ENCODE peak calls at places on chromosome 3, in eight cellular contexts. T, Y, W, A, E, D, Q and V are unnamed samples.

GRCh38 chr3:124034016-124034808 is 42.3 kb upstream of the ROPN1 start:
- DNase-seq in E (no peak), Q (peak; percentile 47), A (peak; percentile 41), T (peak; percentile 6), D (peak; percentile 44), W (no peak), Y (peak; percentile 27), V (peak; percentile 3)

GRCh38 chr3:59469948-59470723 is 420.3 kb upstream of the CFAP20DC start:
- DNase-seq in E (no peak), Y (no peak), W (no peak), Q (no peak), A (no peak), T (no peak), D (peak; percentile 70), V (no peak)

GRCh38 chr3:182989566-182989965 is 9.2 kb upstream of the DCUN1D1 start:
- DNase-seq in T (no peak), E (peak; percentile 25), D (peak; percentile 78), W (no peak), Y (no peak), Q (no peak), A (no peak), V (no peak)

GRCh38 chr3:121895121-121895520 is 920 bp downstream of the SLC15A2 start:
- DNase-seq in Y (no peak), W (no peak), D (peak; percentile 83), T (no peak), Q (peak; percentile 32), A (no peak), E (no peak), V (no peak)

GRCh38 chr3:179421500-179421899 is 29.8 kb downstream of the GNB4 start:
- DNase-seq in E (peak; percentile 19), Y (peak; percentile 53), T (no peak), A (no peak), D (peak; percentile 41), Q (peak; percentile 39), W (no peak), V (peak; percentile 45)

GRCh38 chr3:133113526-133113925 is 75.3 kb downstream of the TMEM108 start:
- DNase-seq in Y (no peak), W (no peak), E (no peak), D (peak; percentile 29), T (no peak), Q (no peak), A (no peak), V (peak; percentile 66)

GRCh38 chr3:179063945-179064560 is 7.6 kb downstream of the ZMAT3 start:
- DNase-seq in Q (no peak), T (no peak), Y (no peak), D (peak; percentile 67), A (no peak), W (no peak), E (no peak), V (no peak)

GRCh38 chr3:152222327-152222726 is 46.4 kb upstream of the MBNL1 start:
- DNase-seq in W (no peak), A (no peak), Q (no peak), E (no peak), T (no peak), D (peak; percentile 43), Y (no peak), V (peak; percentile 29)

GRCh38 chr3:111315911-111316310 is 226.1 kb upstream of the CD96 start:
- DNase-seq in Q (no peak), W (no peak), Y (no peak), T (no peak), E (peak; percentile 12), A (no peak), D (peak; percentile 39), V (peak; percentile 82)

GRCh38 chr3:106208266-106208665 is 339.5 kb upstream of the CBLB start:
- DNase-seq in Y (no peak), W (no peak), D (no peak), A (no peak), E (no peak), T (no peak), Q (no peak), V (no peak)

GRCh38 chr3:136891934-136892855 is 30.2 kb downstream of the NCK1 start:
- DNase-seq in A (no peak), T (no peak), Y (peak; percentile 58), W (no peak), D (peak; percentile 72), E (no peak), Q (no peak), V (no peak)

GRCh38 chr3:38522002-38522401 is 25.9 kb downstream of the EXOG start:
- DNase-seq in E (no peak), W (no peak), Y (no peak), D (no peak), T (no peak), Q (no peak), A (no peak), V (no peak)

GRCh38 chr3:114903213-114903612 is 243.9 kb downstream of the ZBTB20 start:
- DNase-seq in T (no peak), E (no peak), W (no peak), A (no peak), Q (no peak), D (no peak), Y (no peak), V (no peak)

GRCh38 chr3:43348852-43349574 is 62.7 kb downstream of the SNRK start:
- DNase-seq in A (no peak), E (no peak), D (no peak), Q (no peak), Y (no peak), T (no peak), W (no peak), V (no peak)
- TF ChIP-seq CTCF in A (no peak), E (no peak), D (no peak), Q (no peak), Y (no peak), T (no peak), W (no peak), V (no peak)

GRCh38 chr3:168116279-168116678 is 20.6 kb upstream of the GOLIM4 start:
- DNase-seq in T (no peak), A (no peak), E (no peak), Y (no peak), D (peak; percentile 29), W (no peak), Q (no peak), V (peak; percentile 85)

GRCh38 chr3:168112894-168113293 is 17.2 kb upstream of the GOLIM4 start:
- DNase-seq in D (no peak), Q (no peak), T (no peak), A (no peak), W (no peak), Y (no peak), E (no peak), V (no peak)

GRCh38 chr3:168117853-168118313 is 22.2 kb upstream of the GOLIM4 start:
- DNase-seq in W (no peak), T (no peak), Y (peak; percentile 59), Q (peak; percentile 26), D (peak; percentile 89), E (no peak), A (no peak), V (peak; percentile 51)

GRCh38 chr3:168117059-168117458 is 21.3 kb upstream of the GOLIM4 start:
- DNase-seq in Q (no peak), Y (no peak), W (no peak), T (no peak), D (peak; percentile 91), A (no peak), E (no peak), V (peak; percentile 79)

GRCh38 chr3:168113848-168114247 is 18.1 kb upstream of the GOLIM4 start:
- DNase-seq in Q (no peak), Y (no peak), W (no peak), D (no peak), T (no peak), E (no peak), A (no peak), V (no peak)
- TF ChIP-seq CTCF in Q (no peak), Y (no peak), W (no peak), D (no peak), T (no peak), E (no peak), A (no peak), V (no peak)

GRCh38 chr3:32255345-32255744 is 16.9 kb downstream of the CMTM8 start:
- DNase-seq in W (no peak), T (no peak), Y (no peak), Q (no peak), D (no peak), A (no peak), E (no peak), V (no peak)

GRCh38 chr3:32257042-32257441 is 18.6 kb downstream of the CMTM8 start:
- DNase-seq in E (no peak), Y (no peak), A (no peak), D (no peak), Q (no peak), W (no peak), T (no peak), V (no peak)

GRCh38 chr3:32257641-32258438 is 19.4 kb downstream of the CMTM8 start:
- DNase-seq in E (no peak), W (no peak), T (no peak), D (no peak), Q (no peak), Y (no peak), A (no peak), V (no peak)

GRCh38 chr3:32256206-32256605 is 17.7 kb downstream of the CMTM8 start:
- DNase-seq in T (no peak), D (peak; percentile 60), W (no peak), A (no peak), E (no peak), Q (no peak), Y (no peak), V (no peak)

DNA sequence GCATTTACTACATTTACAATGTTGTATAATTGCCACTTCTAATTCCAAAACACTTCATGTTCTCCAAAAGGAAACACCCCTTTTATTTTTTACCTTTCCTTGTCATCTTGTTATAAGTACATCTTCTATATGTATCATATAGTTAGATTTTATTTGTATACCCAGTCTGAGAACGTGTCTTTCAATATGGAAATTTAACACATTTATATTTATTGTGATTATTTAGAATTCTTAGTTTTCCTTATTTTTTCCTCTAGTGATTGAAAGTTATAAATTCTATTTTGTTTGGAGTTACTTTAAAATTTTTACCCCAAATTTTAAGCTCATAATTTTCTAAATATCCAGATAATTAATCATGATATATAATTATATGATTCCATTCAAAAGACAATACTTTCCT is 15.8 kb downstream of the CMTM8 start:
- DNase-seq in E (no peak), W (no peak), D (no peak), A (no peak), T (no peak), Q (no peak), Y (no peak), V (no peak)
- TF ChIP-seq CTCF in E (no peak), W (no peak), D (no peak), A (no peak), T (no peak), Q (no peak), Y (no peak), V (no peak)

GRCh38 chr3:128463354-128463753 is 3.3 kb downstream of the DNAJB8 start:
- DNase-seq in D (no peak), A (no peak), Y (no peak), W (no peak), T (no peak), E (no peak), Q (no peak), V (no peak)

GRCh38 chr3:128464702-128465101 is 2.0 kb downstream of the DNAJB8 start:
- DNase-seq in T (no peak), E (no peak), W (no peak), A (no peak), Q (no peak), D (no peak), Y (no peak), V (no peak)

GRCh38 chr3:128463771-128464170 is 2.9 kb downstream of the DNAJB8 start:
- DNase-seq in Q (no peak), Y (no peak), A (no peak), W (no peak), E (no peak), D (no peak), T (no peak), V (no peak)

GRCh38 chr3:128462341-128462910 is 4.3 kb downstream of the DNAJB8 start:
- DNase-seq in E (no peak), D (no peak), W (no peak), A (no peak), Y (no peak), T (no peak), Q (no peak), V (no peak)

GRCh38 chr3:128464188-128464587 is 2.5 kb downstream of the DNAJB8 start:
- DNase-seq in W (no peak), Y (no peak), T (no peak), Q (no peak), D (no peak), E (no peak), A (no peak), V (no peak)
- TF ChIP-seq CTCF in W (no peak), Y (no peak), T (no peak), Q (no peak), D (no peak), E (no peak), A (peak; percentile 42), V (no peak)